ENCODE peak calls at places on chromosome 6, in five cellular contexts. One of them, this sample, is unnamed.

GRCh38 chr6:32947552-32948465 is 5.1 kb downstream of the HLA-DMA start:
- DNase-seq in PC-3: peak
- DNase-seq in GM23338: peak
- DNase-seq in hepatocyte: peak
- DNase-seq in fibroblast of lung: peak
- DNase-seq in this sample: no peak

GRCh38 chr6:63759605-63760004 is 124.0 kb downstream of the PHF3 start:
- DNase-seq in PC-3: peak
- DNase-seq in GM23338: no peak
- DNase-seq in fibroblast of lung: no peak
- DNase-seq in hepatocyte: no peak
- DNase-seq in this sample: no peak

GRCh38 chr6:11335826-11336225 is 103.4 kb upstream of the NEDD9 start:
- DNase-seq in GM23338: no peak
- DNase-seq in hepatocyte: no peak
- DNase-seq in PC-3: no peak
- DNase-seq in fibroblast of lung: no peak
- DNase-seq in this sample: no peak

GRCh38 chr6:113203135-113203534 is 654.0 kb upstream of the MARCKS start:
- DNase-seq in PC-3: no peak
- DNase-seq in hepatocyte: no peak
- DNase-seq in GM23338: no peak
- DNase-seq in fibroblast of lung: no peak
- DNase-seq in this sample: no peak

GRCh38 chr6:109393882-109394281 is 11.6 kb upstream of the CD164 start:
- DNase-seq in PC-3: peak
- DNase-seq in hepatocyte: no peak
- DNase-seq in fibroblast of lung: no peak
- DNase-seq in GM23338: no peak
- DNase-seq in this sample: no peak

GRCh38 chr6:168607272-168608112 is 166.5 kb downstream of the SMOC2 start:
- DNase-seq in hepatocyte: peak
- DNase-seq in PC-3: no peak
- DNase-seq in GM23338: no peak
- DNase-seq in fibroblast of lung: no peak
- DNase-seq in this sample: no peak

GRCh38 chr6:71248306-71248705 is 40.3 kb upstream of the OGFRL1 start:
- DNase-seq in fibroblast of lung: peak
- DNase-seq in PC-3: peak
- DNase-seq in hepatocyte: peak
- DNase-seq in GM23338: peak
- DNase-seq in this sample: no peak

GRCh38 chr6:119533603-119534279 is 184.2 kb upstream of the MAN1A1 start:
- DNase-seq in hepatocyte: no peak
- DNase-seq in PC-3: peak
- DNase-seq in GM23338: no peak
- DNase-seq in fibroblast of lung: peak
- DNase-seq in this sample: peak

GRCh38 chr6:2589171-2589661 is 161.5 kb downstream of the MYLK4 start:
- DNase-seq in PC-3: peak
- DNase-seq in fibroblast of lung: no peak
- DNase-seq in hepatocyte: peak
- DNase-seq in GM23338: peak
- DNase-seq in this sample: peak

GRCh38 chr6:42200035-42200434 is 5.3 kb upstream of the GUCA1B start:
- DNase-seq in fibroblast of lung: peak
- DNase-seq in hepatocyte: peak
- DNase-seq in PC-3: peak
- DNase-seq in GM23338: no peak
- DNase-seq in this sample: no peak

GRCh38 chr6:157313531-157314467 is 9.5 kb downstream of the TMEM242 start:
- DNase-seq in fibroblast of lung: no peak
- DNase-seq in hepatocyte: no peak
- DNase-seq in PC-3: no peak
- DNase-seq in GM23338: no peak
- DNase-seq in this sample: no peak

GRCh38 chr6:156146891-156147290 is 630.3 kb upstream of the ARID1B start:
- DNase-seq in PC-3: no peak
- DNase-seq in hepatocyte: no peak
- DNase-seq in GM23338: peak
- DNase-seq in fibroblast of lung: no peak
- DNase-seq in this sample: no peak

GRCh38 chr6:113137411-113137810 is 719.7 kb upstream of the MARCKS start:
- DNase-seq in PC-3: no peak
- DNase-seq in fibroblast of lung: peak
- DNase-seq in hepatocyte: peak
- DNase-seq in GM23338: peak
- DNase-seq in this sample: no peak

DNA sequence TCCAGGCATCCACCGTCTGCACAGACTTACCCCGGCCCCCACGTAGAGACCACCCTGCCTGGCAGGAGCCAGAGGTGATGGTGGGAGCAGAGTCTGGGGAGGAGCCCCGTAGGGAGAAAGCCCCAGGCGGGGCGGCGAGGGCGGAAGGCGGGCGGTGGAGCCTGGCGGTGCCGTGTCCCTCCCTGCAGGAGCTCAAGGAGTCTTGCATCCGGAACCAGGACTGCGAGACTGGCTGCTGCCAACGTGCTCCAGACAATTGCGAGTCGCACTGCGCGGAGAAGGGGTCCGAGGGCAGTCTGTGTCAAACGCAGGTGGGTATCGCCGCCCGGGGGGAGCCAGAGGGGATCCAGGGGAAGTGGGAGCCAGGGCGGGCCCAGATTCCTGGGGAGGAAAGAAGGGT is 6.0 kb downstream of the CLPSL1 start:
- DNase-seq in hepatocyte: no peak
- DNase-seq in fibroblast of lung: no peak
- DNase-seq in PC-3: no peak
- DNase-seq in GM23338: no peak
- DNase-seq in this sample: no peak
- TF ChIP-seq EZH2 in hepatocyte: no peak
- TF ChIP-seq EZH2 in fibroblast of lung: no peak
- TF ChIP-seq EZH2 in PC-3: no peak
- TF ChIP-seq EZH2 in GM23338: no peak
- TF ChIP-seq EZH2 in this sample: peak

GRCh38 chr6:170044836-170045562 is 245.9 kb downstream of the DLL1 start:
- DNase-seq in GM23338: no peak
- DNase-seq in PC-3: no peak
- DNase-seq in hepatocyte: no peak
- DNase-seq in fibroblast of lung: no peak
- DNase-seq in this sample: no peak
- H3K27ac ChIP-seq in GM23338: no peak
- H3K27ac ChIP-seq in PC-3: no peak
- H3K27ac ChIP-seq in hepatocyte: no peak
- H3K27ac ChIP-seq in fibroblast of lung: no peak
- H3K27ac ChIP-seq in this sample: no peak

DNA sequence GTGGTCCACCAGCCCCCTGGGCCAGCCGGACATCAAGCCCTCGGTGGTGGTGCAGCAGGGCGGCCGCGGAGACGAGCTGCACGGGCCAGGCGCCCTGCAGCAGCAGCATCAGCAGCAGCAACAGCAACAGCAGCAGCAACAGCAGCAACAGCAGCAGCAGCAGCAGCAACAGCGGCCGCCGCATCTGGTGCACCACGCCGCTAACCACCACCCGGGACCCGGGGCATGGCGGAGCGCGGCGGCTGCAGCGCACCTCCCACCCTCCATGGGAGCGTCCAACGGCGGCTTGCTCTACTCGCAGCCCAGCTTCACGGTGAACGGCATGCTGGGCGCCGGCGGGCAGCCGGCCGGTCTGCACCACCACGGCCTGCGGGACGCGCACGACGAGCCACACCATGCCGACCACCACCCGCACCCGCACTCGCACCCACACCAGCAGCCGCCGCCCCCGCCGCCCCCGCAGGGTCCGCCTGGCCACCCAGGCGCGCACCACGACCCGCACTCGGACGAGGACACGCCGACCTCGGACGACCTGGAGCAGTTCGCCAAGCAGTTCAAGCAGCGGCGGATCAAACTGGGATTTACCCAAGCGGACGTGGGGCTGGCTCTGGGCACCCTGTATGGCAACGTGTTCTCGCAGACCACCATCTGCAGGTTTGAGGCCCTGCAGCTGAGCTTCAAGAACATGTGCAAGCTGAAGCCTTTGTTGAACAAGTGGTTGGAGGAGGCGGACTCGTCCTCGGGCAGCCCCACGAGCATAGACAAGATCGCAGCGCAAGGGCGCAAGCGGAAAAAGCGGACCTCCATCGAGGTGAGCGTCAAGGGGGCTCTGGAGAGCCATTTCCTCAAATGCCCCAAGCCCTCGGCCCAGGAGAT is 1.0 kb downstream of the POU3F2 start:
- DNase-seq in fibroblast of lung: peak
- DNase-seq in PC-3: no peak
- DNase-seq in GM23338: peak
- DNase-seq in hepatocyte: peak
- DNase-seq in this sample: no peak
- TF ChIP-seq EZH2 in fibroblast of lung: peak
- TF ChIP-seq EZH2 in PC-3: peak
- TF ChIP-seq EZH2 in GM23338: peak
- TF ChIP-seq EZH2 in hepatocyte: peak
- TF ChIP-seq EZH2 in this sample: peak

GRCh38 chr6:1247894-1248293 is 64.0 kb upstream of the FOXQ1 start:
- DNase-seq in hepatocyte: no peak
- DNase-seq in GM23338: no peak
- DNase-seq in fibroblast of lung: no peak
- DNase-seq in PC-3: no peak
- DNase-seq in this sample: no peak

GRCh38 chr6:1250489-1251197 is 61.3 kb upstream of the FOXQ1 start:
- DNase-seq in hepatocyte: peak
- DNase-seq in GM23338: no peak
- DNase-seq in fibroblast of lung: no peak
- DNase-seq in PC-3: peak
- DNase-seq in this sample: no peak

GRCh38 chr6:1244941-1245340 is 67.0 kb upstream of the FOXQ1 start:
- DNase-seq in hepatocyte: no peak
- DNase-seq in GM23338: no peak
- DNase-seq in fibroblast of lung: no peak
- DNase-seq in PC-3: no peak
- DNase-seq in this sample: no peak

GRCh38 chr6:1244278-1244677 is 67.6 kb upstream of the FOXQ1 start:
- DNase-seq in GM23338: no peak
- DNase-seq in fibroblast of lung: no peak
- DNase-seq in hepatocyte: no peak
- DNase-seq in PC-3: no peak
- DNase-seq in this sample: no peak

DNA sequence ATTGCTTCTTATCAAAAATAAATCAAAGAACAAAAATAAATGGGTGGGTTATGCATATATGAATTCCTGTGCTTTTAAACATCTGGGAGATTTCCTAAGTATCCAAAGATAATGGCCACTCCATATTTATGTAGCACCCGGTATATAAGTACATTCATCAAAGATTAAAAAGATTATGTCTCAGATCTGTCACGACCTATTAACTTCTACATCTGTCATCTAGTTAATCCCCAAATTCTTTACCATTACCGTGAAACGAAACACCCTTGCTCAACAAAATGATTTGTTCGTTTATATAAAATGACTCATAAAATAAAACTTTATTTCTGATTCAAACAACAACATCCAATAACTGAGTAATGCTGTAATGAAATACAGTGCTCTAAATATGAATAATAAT is 64.8 kb upstream of the FOXQ1 start:
- DNase-seq in hepatocyte: no peak
- DNase-seq in fibroblast of lung: no peak
- DNase-seq in GM23338: no peak
- DNase-seq in PC-3: peak
- DNase-seq in this sample: no peak
- H3K27ac ChIP-seq in hepatocyte: no peak
- H3K27ac ChIP-seq in fibroblast of lung: no peak
- H3K27ac ChIP-seq in GM23338: no peak
- H3K27ac ChIP-seq in PC-3: no peak
- H3K27ac ChIP-seq in this sample: no peak

GRCh38 chr6:28772480-28773381 is 151.1 kb downstream of the TRIM27 start:
- DNase-seq in hepatocyte: no peak
- DNase-seq in fibroblast of lung: no peak
- DNase-seq in GM23338: peak
- DNase-seq in PC-3: no peak
- DNase-seq in this sample: no peak

GRCh38 chr6:28769626-28770402 is 154.0 kb downstream of the TRIM27 start:
- DNase-seq in hepatocyte: peak
- DNase-seq in GM23338: peak
- DNase-seq in fibroblast of lung: peak
- DNase-seq in PC-3: peak
- DNase-seq in this sample: no peak

GRCh38 chr6:28771401-28772267 is 152.2 kb downstream of the TRIM27 start:
- DNase-seq in GM23338: peak
- DNase-seq in PC-3: no peak
- DNase-seq in fibroblast of lung: no peak
- DNase-seq in hepatocyte: no peak
- DNase-seq in this sample: no peak

GRCh38 chr6:28768187-28768913 is 155.4 kb downstream of the TRIM27 start:
- DNase-seq in PC-3: no peak
- DNase-seq in GM23338: no peak
- DNase-seq in fibroblast of lung: no peak
- DNase-seq in hepatocyte: no peak
- DNase-seq in this sample: no peak

GRCh38 chr6:28770732-28771131 is 153.1 kb downstream of the TRIM27 start:
- DNase-seq in GM23338: no peak
- DNase-seq in hepatocyte: no peak
- DNase-seq in fibroblast of lung: no peak
- DNase-seq in PC-3: no peak
- DNase-seq in this sample: no peak
- TF ChIP-seq EZH2 in GM23338: peak
- TF ChIP-seq EZH2 in hepatocyte: no peak
- TF ChIP-seq EZH2 in fibroblast of lung: no peak
- TF ChIP-seq EZH2 in PC-3: no peak
- TF ChIP-seq EZH2 in this sample: no peak

GRCh38 chr6:130434174-130434873 is 68.5 kb downstream of the TMEM200A start:
- DNase-seq in fibroblast of lung: peak
- DNase-seq in PC-3: peak
- DNase-seq in hepatocyte: peak
- DNase-seq in GM23338: no peak
- DNase-seq in this sample: no peak
- H3K27ac ChIP-seq in fibroblast of lung: no peak
- H3K27ac ChIP-seq in PC-3: no peak
- H3K27ac ChIP-seq in hepatocyte: peak
- H3K27ac ChIP-seq in GM23338: no peak
- H3K27ac ChIP-seq in this sample: peak

This sample was measured in keratinocyte.